ENCODE peak calls at places on chromosomes 13 and 19, in ten cellular contexts. B is foreskin fibroblast; F is germinal center; D is stimulated activated CD4-positive, alpha-beta T cell treated with anti-CD3 and anti-CD28 coated beads, TNF-alpha, amount 100 ng/mL, for 48 hours; N is pancreas; W is hypothalamus; V is NCI-H1436; H is epithelial cell of esophagus; R is endothelial cell; A is SK-N-SH. L is an unnamed sample.

GRCh38 chr19:18062043-18062442 is 24.7 kb downstream of the IL12RB1 start:
- DNase-seq in H (no peak), A (no peak), F (no peak), D (no peak), R (no peak), B (no peak), N (no peak), W (no peak), V (peak; percentile 58), L (no peak)

GRCh38 chr13:36862002-36862706 is 43.1 kb downstream of the RFXAP start:
- DNase-seq in B (no peak), A (no peak), D (no peak), F (no peak), V (no peak), N (no peak), W (no peak), R (no peak), H (peak; percentile 17), L (no peak)

GRCh38 chr13:101218484-101218883 is 197.8 kb downstream of the NALCN start:
- DNase-seq in W (no peak), R (no peak), A (no peak), H (peak; percentile 73), B (peak; percentile 65), V (no peak), N (no peak), F (no peak), D (no peak), L (peak; percentile 15)

GRCh38 chr19:6032827-6033226 is 54.9 kb upstream of the RANBP3 start:
- DNase-seq in B (peak; percentile 19), W (no peak), V (no peak), F (no peak), D (no peak), R (no peak), A (no peak), H (peak; percentile 34), N (no peak), L (no peak)

GRCh38 chr19:42078538-42079275 is 2.7 kb downstream of the ZNF574 start:
- DNase-seq in D (no peak), F (no peak), W (no peak), B (peak; percentile 26), N (no peak), H (no peak), V (no peak), R (no peak), A (no peak), L (no peak)

GRCh38 chr19:16417660-16418596 is 53.8 kb downstream of the EPS15L1 start:
- DNase-seq in H (peak; percentile 70), W (peak; percentile 18), F (peak; percentile 88), R (peak; percentile 77), B (peak; percentile 77), D (peak; percentile 48), N (peak; percentile 50), A (peak; percentile 91), V (peak; percentile 32), L (peak; percentile 36)

GRCh38 chr13:73465629-73465974 is 406.8 kb downstream of the KLF5 start:
- DNase-seq in D (no peak), B (peak; percentile 8), A (no peak), N (no peak), W (no peak), R (no peak), H (peak; percentile 97), V (no peak), F (no peak), L (peak; percentile 12)

GRCh38 chr13:99119686-99120085 is 81.0 kb upstream of the UBAC2 start:
- DNase-seq in H (no peak), B (no peak), V (no peak), D (peak; percentile 27), R (no peak), F (no peak), A (no peak), W (no peak), N (no peak), L (no peak)

GRCh38 chr13:34458756-34459462 is 483.2 kb upstream of the NBEA start:
- DNase-seq in B (peak; percentile 45), N (no peak), W (no peak), R (no peak), V (no peak), F (no peak), A (no peak), D (no peak), H (no peak), L (no peak)

GRCh38 chr19:55455576-55456235 is 5.7 kb downstream of the ISOC2 start:
- DNase-seq in V (no peak), R (no peak), H (no peak), A (no peak), B (no peak), W (no peak), N (no peak), F (no peak), D (no peak), L (no peak)

L was measured in RPMI7951.